ENCODE peak calls at places on chromosomes 4 and X, in six cellular contexts. Q is SK-N-SH, G is K562, N is HL-60, Y is GM12878, L is H1. M is an unnamed sample.
A peak's percentile ranks its signal among the peaks of the same experiment; 100 is the strongest.

GRCh38 chr4:144873591-144873990 is 224.4 kb downstream of the ANAPC10 start:
- DNase-seq in Q (no peak), G (no peak), N (no peak), Y (no peak), L (no peak), M (no peak)

GRCh38 chr4:51866835-51867234 is 23.9 kb downstream of the DCUN1D4 start:
- DNase-seq in Q (no peak), G (no peak), N (no peak), Y (no peak), L (no peak), M (no peak)

GRCh38 chr4:17376205-17376604 is 135.7 kb downstream of the QDPR start:
- DNase-seq in Q (no peak), G (no peak), N (no peak), Y (no peak), L (no peak), M (no peak)

GRCh38 chrX:17020371-17020770 is 73.9 kb downstream of the REPS2 start:
- DNase-seq in Q (no peak), G (no peak), N (no peak), Y (no peak), L (no peak), M (no peak)

GRCh38 chr4:7299051-7299907 is 106.9 kb downstream of the SORCS2 start:
- DNase-seq in Q (no peak), G (no peak), N (no peak), Y (no peak), L (no peak), M (no peak)

GRCh38 chr4:165635261-165635838 is 237.7 kb upstream of the TLL1 start:
- DNase-seq in Q (no peak), G (no peak), N (no peak), Y (no peak), L (no peak), M (no peak)

GRCh38 chr4:2275546-2276251 is 13.8 kb upstream of the MXD4 start:
- DNase-seq in Q (no peak), G (no peak), N (no peak), Y (no peak), L (no peak), M (no peak)

GRCh38 chr4:89492476-89493110 is 185.0 kb upstream of the GPRIN3 start:
- DNase-seq in Q (no peak), G (no peak), N (no peak), Y (no peak), L (no peak), M (no peak)

GRCh38 chrX:118554511-118554910 is 58.9 kb downstream of the DOCK11 start:
- DNase-seq in Q (no peak), G (no peak), N (no peak), Y (no peak), L (no peak), M (no peak)

GRCh38 chr4:20273793-20274192 is 22.1 kb downstream of the SLIT2 start:
- DNase-seq in Q (no peak), G (no peak), N (no peak), Y (no peak), L (no peak), M (no peak)

GRCh38 chr4:177239878-177240277 is 69.8 kb upstream of the NEIL3 start:
- DNase-seq in Q (peak; percentile 24), G (no peak), N (no peak), Y (no peak), L (no peak), M (no peak)

GRCh38 chrX:44996282-44996681 is 123.3 kb downstream of the KDM6A start:
- DNase-seq in Q (no peak), G (no peak), N (no peak), Y (no peak), L (no peak), M (no peak)

GRCh38 chr4:143700420-143701352 is at the start of gene FREM3:
- DNase-seq in Q (peak; percentile 19), G (no peak), N (no peak), Y (no peak), L (peak; percentile 75), M (no peak)

GRCh38 chrX:107025538-107025937 is 25.5 kb upstream of the MORC4 start:
- DNase-seq in Q (peak; percentile 36), G (peak; percentile 38), N (no peak), Y (no peak), L (no peak), M (peak; percentile 12)

GRCh38 chr4:103364066-103364465 is 165.9 kb upstream of the CENPE start:
- DNase-seq in Q (no peak), G (no peak), N (no peak), Y (no peak), L (no peak), M (no peak)

GRCh38 chr4:44629280-44629866 is 22.1 kb downstream of the YIPF7 start:
- DNase-seq in Q (peak; percentile 47), G (peak; percentile 55), N (peak; percentile 32), Y (peak; percentile 12), L (peak; percentile 49), M (peak; percentile 41)

GRCh38 chr4:38367642-38368189 is 296.3 kb upstream of the KLF3 start:
- DNase-seq in Q (no peak), G (no peak), N (no peak), Y (no peak), L (no peak), M (peak; percentile 35)

GRCh38 chr4:164731827-164732474 is 22.0 kb upstream of the SMIM31 start:
- DNase-seq in Q (peak; percentile 54), G (peak; percentile 57), N (peak; percentile 32), Y (peak; percentile 3), L (peak; percentile 82), M (peak; percentile 20)

GRCh38 chr4:173767650-173768049 is 237.6 kb upstream of the HAND2 start:
- DNase-seq in Q (no peak), G (no peak), N (no peak), Y (no peak), L (no peak), M (no peak)

GRCh38 chrX:11381464-11381863 is 88.3 kb downstream of the AMELX start:
- DNase-seq in Q (peak; percentile 20), G (peak; percentile 84), N (peak; percentile 39), Y (peak; percentile 30), L (no peak), M (peak; percentile 25)

GRCh38 chr4:7673111-7673510 is 238.4 kb upstream of the PSAPL1 start:
- DNase-seq in Q (no peak), G (no peak), N (peak; percentile 76), Y (no peak), L (no peak), M (peak; percentile 45)

GRCh38 chr4:84968936-84969335 is 2.4 kb upstream of the WDFY3 start:
- DNase-seq in Q (no peak), G (no peak), N (no peak), Y (no peak), L (no peak), M (no peak)

GRCh38 chr4:165711436-165711835 is 161.6 kb upstream of the TLL1 start:
- DNase-seq in Q (no peak), G (no peak), N (no peak), Y (no peak), L (no peak), M (no peak)

GRCh38 chr4:48780867-48781219 is 764 bp upstream of the FRYL start:
- DNase-seq in Q (peak; percentile 9), G (peak; percentile 38), N (peak; percentile 41), Y (no peak), L (no peak), M (peak; percentile 31)

GRCh38 chr4:8726344-8726851 is 133.8 kb downstream of the CPZ start:
- DNase-seq in Q (peak; percentile 16), G (no peak), N (no peak), Y (no peak), L (no peak), M (no peak)

GRCh38 chr4:190014771-190015537 is 12.1 kb downstream of the FRG2 start:
- DNase-seq in Q (peak; percentile 60), G (peak; percentile 60), N (no peak), Y (no peak), L (peak; percentile 80), M (no peak)

GRCh38 chrX:64206556-64207162 is 1.2 kb upstream of the AMER1 start:
- DNase-seq in Q (no peak), G (no peak), N (no peak), Y (no peak), L (no peak), M (no peak)
- TF ChIP-seq GABPA in Q (no peak), G (no peak), N (no peak), Y (no peak), L (no peak), M (no peak)

DNA sequence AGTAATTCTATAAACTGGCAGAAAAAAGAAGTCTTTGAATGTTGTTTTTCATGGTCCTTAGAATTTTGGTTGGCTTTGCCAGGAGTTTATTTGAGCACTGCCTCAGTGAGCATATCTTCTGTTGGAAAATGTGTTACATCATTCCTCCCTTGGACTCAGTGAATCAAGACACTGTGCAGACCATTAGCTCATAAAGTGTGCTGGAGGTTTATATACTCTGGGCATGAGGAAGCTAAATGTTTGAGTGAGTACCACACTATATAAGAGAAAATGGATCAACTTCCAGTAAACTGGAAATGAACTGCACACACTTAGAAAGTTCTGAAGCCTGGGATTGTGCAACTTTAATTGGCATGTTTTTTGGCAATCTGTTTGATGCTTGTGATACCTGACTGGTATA is 75.8 kb downstream of the LIMCH1 start:
- DNase-seq in Q (no peak), G (no peak), N (no peak), Y (no peak), L (no peak), M (no peak)
- TF ChIP-seq GABPA in Q (no peak), G (no peak), N (no peak), Y (no peak), L (no peak), M (no peak)

DNA sequence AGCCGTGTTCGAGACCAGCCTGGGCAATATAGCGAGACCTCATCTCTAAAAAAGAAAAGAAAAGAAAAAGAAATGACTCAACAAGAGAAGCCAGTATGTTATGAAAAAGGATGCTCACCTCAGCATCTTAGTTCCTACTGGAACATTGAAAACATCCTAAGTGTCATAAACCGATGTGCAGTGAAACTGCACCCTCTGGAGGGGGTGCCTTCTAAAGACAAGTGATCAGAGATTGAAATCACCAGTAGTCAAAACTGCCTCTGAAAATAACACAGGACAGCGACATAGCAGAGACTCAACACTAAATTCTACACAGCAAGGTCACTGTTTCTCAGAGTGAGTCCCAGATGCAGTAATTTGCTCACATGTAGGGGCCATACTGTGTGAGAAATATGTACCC is 28.0 kb upstream of the ATP6AP2 start:
- DNase-seq in Q (no peak), G (peak; percentile 34), N (peak; percentile 9), Y (no peak), L (no peak), M (no peak)
- TF ChIP-seq GABPA in Q (no peak), G (no peak), N (no peak), Y (no peak), L (no peak), M (no peak)

DNA sequence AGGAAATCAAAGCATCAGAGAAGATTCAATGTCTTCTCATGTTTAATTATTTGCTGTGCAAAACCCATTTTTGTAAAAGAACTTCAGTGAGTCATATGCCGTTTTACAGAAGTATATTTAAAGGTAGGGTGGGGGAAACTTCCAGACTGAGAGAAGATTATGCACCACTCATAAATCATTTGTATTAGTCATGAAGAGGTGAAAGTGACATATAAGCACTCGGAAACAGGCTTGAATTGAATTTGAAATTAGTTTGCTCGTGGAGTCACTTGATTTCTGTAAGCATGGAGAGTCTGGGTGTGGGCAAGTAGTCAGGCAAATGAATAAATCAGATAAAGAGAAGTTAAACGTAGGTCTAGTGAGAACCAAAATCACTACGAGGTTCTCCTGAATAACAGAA is 335.1 kb downstream of the ANK2 start:
- DNase-seq in Q (no peak), G (no peak), N (no peak), Y (no peak), L (no peak), M (no peak)
- TF ChIP-seq GABPA in Q (no peak), G (no peak), N (no peak), Y (no peak), L (no peak), M (no peak)